ENCODE peak calls at places on chromosomes 7 and 10, in eight cellular contexts. M is WERI-Rb-1, P is prostate gland, U is IMR-90, L is RWPE2, Z is left ventricle myocardium inferior, C is K562, Q is PC-9. B is an unnamed sample.

GRCh38 chr7:2003931-2004812 is 228.6 kb downstream of the MAD1L1 start:
- DNase-seq in M (no peak), P (no peak), U (no peak), L (peak; percentile 42), Z (peak; percentile 13), C (no peak), Q (no peak), B (no peak)

GRCh38 chr10:53357587-53357986 is 585.0 kb upstream of the MBL2 start:
- DNase-seq in M (no peak), P (no peak), U (no peak), L (no peak), Z (no peak), C (no peak), Q (no peak), B (no peak)

GRCh38 chr10:31678573-31679122 is 250.0 kb downstream of the ARHGAP12 start:
- DNase-seq in M (no peak), P (no peak), U (no peak), L (no peak), Z (no peak), C (no peak), Q (no peak), B (no peak)

GRCh38 chr7:50508471-50508943 is 56.7 kb downstream of the DDC start:
- DNase-seq in M (no peak), P (peak; percentile 73), U (no peak), L (no peak), Z (no peak), C (no peak), Q (no peak), B (no peak)

GRCh38 chr7:47653550-47654351 is 71.8 kb upstream of the TNS3 start:
- DNase-seq in M (no peak), P (no peak), U (peak; percentile 81), L (no peak), Z (no peak), C (no peak), Q (peak; percentile 55), B (no peak)

GRCh38 chr10:79146611-79147130 is 77.9 kb downstream of the ZMIZ1 start:
- DNase-seq in M (no peak), P (peak; percentile 61), U (peak; percentile 37), L (no peak), Z (peak; percentile 75), C (no peak), Q (no peak), B (peak; percentile 90)

GRCh38 chr10:14397069-14397468 is 66.3 kb upstream of the FRMD4A start:
- DNase-seq in M (no peak), P (no peak), U (peak; percentile 100), L (peak; percentile 65), Z (peak; percentile 73), C (no peak), Q (peak; percentile 81), B (no peak)

GRCh38 chr10:13102002-13102794 is 2.2 kb downstream of the OPTN start:
- DNase-seq in M (no peak), P (no peak), U (peak; percentile 26), L (no peak), Z (no peak), C (no peak), Q (no peak), B (peak; percentile 66)

GRCh38 chr10:7108141-7108540 is 302.7 kb downstream of the SFMBT2 start:
- DNase-seq in M (no peak), P (no peak), U (no peak), L (no peak), Z (no peak), C (no peak), Q (no peak), B (no peak)

GRCh38 chr7:107945332-107945731 is 54.3 kb downstream of the DLD start:
- DNase-seq in M (no peak), P (no peak), U (no peak), L (no peak), Z (no peak), C (no peak), Q (no peak), B (no peak)

GRCh38 chr7:152108359-152108758 is 82.9 kb downstream of the GALNT11 start:
- DNase-seq in M (no peak), P (no peak), U (no peak), L (no peak), Z (no peak), C (no peak), Q (no peak), B (no peak)

GRCh38 chr10:43819464-43820225 is 171.0 kb upstream of the ZNF32 start:
- DNase-seq in M (no peak), P (no peak), U (no peak), L (no peak), Z (no peak), C (no peak), Q (no peak), B (no peak)

GRCh38 chr7:108347616-108348015 is 108.6 kb downstream of the NRCAM start:
- DNase-seq in M (no peak), P (no peak), U (peak; percentile 49), L (no peak), Z (no peak), C (peak; percentile 21), Q (peak; percentile 54), B (no peak)

GRCh38 chr7:8178353-8178752 is 83.6 kb downstream of the ICA1 start:
- DNase-seq in M (no peak), P (no peak), U (no peak), L (no peak), Z (no peak), C (no peak), Q (no peak), B (no peak)

GRCh38 chr7:106039486-106040060 is 72.5 kb downstream of the SYPL1 start:
- DNase-seq in M (peak; percentile 83), P (no peak), U (peak; percentile 92), L (no peak), Z (no peak), C (no peak), Q (no peak), B (no peak)

GRCh38 chr10:30558411-30558810 is 71.1 kb downstream of the LYZL2 start:
- DNase-seq in M (no peak), P (no peak), U (no peak), L (no peak), Z (no peak), C (peak; percentile 29), Q (no peak), B (no peak)

GRCh38 chr10:78196964-78197363 is 163.3 kb downstream of the RPS24 start:
- DNase-seq in M (no peak), P (no peak), U (peak; percentile 96), L (peak; percentile 50), Z (no peak), C (no peak), Q (no peak), B (no peak)

GRCh38 chr10:24814568-24815313 is 91.1 kb upstream of the ARHGAP21 start:
- DNase-seq in M (no peak), P (no peak), U (peak; percentile 62), L (peak; percentile 69), Z (no peak), C (peak; percentile 15), Q (peak; percentile 85), B (no peak)
- H3K27ac ChIP-seq in M (no peak overlapping the region), P (no peak overlapping the region), U (no peak overlapping the region), L (peak overlapping the region; percentile 78), Z (no peak overlapping the region), C (no peak overlapping the region), Q (peak overlapping the region; percentile 86), B (no peak overlapping the region)

DNA sequence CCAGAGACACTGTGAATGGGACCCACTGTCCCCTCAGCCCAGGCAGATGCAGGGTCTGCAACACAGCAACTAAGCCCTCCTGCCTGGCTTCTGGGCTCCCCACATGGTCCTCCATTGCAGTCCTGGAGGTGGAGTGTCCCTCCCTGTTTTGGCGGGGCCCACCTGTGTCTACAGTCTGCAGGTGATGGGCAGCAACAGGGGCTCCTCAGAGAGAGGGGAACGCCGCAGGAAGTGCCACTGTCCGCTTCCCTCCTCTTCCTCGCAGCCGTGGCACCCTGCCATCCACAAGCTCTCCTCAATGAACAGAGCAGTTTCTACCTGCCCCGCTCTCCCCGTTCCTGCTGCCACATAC is 9.3 kb downstream of the CAMK2G start:
- DNase-seq in M (no peak), P (no peak), U (no peak), L (no peak), Z (no peak), C (no peak), Q (no peak), B (no peak)
- H3K36me3 ChIP-seq in M (peaks cover 40% of the 10 kb centered on the region), P (no peaks in the 10 kb centered on the region), U (peaks cover 37% of the 10 kb centered on the region), L (peaks cover 19% of the 10 kb centered on the region), Z (peaks cover 22% of the 10 kb centered on the region), C (peaks cover 82% of the 10 kb centered on the region), Q (peaks cover 76% of the 10 kb centered on the region), B (peaks cover 9% of the 10 kb centered on the region)

GRCh38 chr7:42642699-42643098 is 269.2 kb downstream of the C7orf25 start:
- DNase-seq in M (no peak), P (no peak), U (no peak), L (no peak), Z (no peak), C (no peak), Q (no peak), B (no peak)

GRCh38 chr7:42645906-42646305 is 266.0 kb downstream of the C7orf25 start:
- DNase-seq in M (no peak), P (no peak), U (no peak), L (no peak), Z (no peak), C (no peak), Q (no peak), B (no peak)

DNA sequence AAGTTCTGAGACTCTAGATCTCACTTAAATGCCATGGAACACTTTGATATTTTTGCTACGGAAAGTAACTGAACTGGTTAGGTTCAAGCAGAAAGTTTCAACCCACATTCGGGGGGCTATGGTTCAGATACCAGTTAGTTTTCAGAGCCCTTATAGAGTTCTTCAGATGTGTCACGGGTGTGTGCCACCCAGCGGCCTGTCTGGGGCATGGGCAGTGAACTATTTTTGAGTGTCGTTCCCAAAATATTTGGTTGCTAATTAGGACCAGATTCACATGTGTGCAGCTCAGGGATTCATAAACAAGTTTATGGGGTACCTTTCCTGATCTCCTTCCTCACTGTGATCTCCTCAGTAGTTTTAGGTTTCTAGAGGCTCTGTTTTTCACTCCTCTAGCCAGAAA is 271.9 kb downstream of the C7orf25 start:
- DNase-seq in M (no peak), P (no peak), U (no peak), L (no peak), Z (no peak), C (no peak), Q (no peak), B (no peak)
- TF ChIP-seq CTCF in M (no peak), P (no peak), U (peak; percentile 5), L (no peak), Z (peak; percentile 12), C (no peak), Q (peak; percentile 42), B (no peak)

GRCh38 chr7:17660116-17660515 is 280.2 kb downstream of the SNX13 start:
- DNase-seq in M (no peak), P (no peak), U (peak; percentile 89), L (no peak), Z (no peak), C (no peak), Q (no peak), B (no peak)

GRCh38 chr7:17665029-17665428 is 275.3 kb downstream of the SNX13 start:
- DNase-seq in M (no peak), P (no peak), U (no peak), L (no peak), Z (no peak), C (no peak), Q (no peak), B (no peak)

GRCh38 chr7:17659126-17659525 is 281.2 kb downstream of the SNX13 start:
- DNase-seq in M (no peak), P (no peak), U (no peak), L (no peak), Z (no peak), C (no peak), Q (no peak), B (no peak)

GRCh38 chr7:17663056-17663675 is 277.1 kb downstream of the SNX13 start:
- DNase-seq in M (no peak), P (no peak), U (peak; percentile 89), L (no peak), Z (no peak), C (no peak), Q (no peak), B (no peak)

GRCh38 chr7:17661982-17662585 is 278.2 kb downstream of the SNX13 start:
- DNase-seq in M (no peak), P (no peak), U (peak; percentile 43), L (no peak), Z (no peak), C (no peak), Q (no peak), B (no peak)
- H3K27ac ChIP-seq in M (no peak overlapping the region), P (no peak overlapping the region), U (peak overlapping the region; percentile 39), L (peak overlapping the region; percentile 91), Z (no peak overlapping the region), C (no peak overlapping the region), Q (no peak overlapping the region), B (no peak overlapping the region)